ENCODE peak calls at places on chromosome 11, in nine cellular contexts. A is IMR-90, U is right lobe of liver, V is tibial nerve, Z is GM12878, S is heart left ventricle, J is stomach, O is A549, B is body of pancreas. D is an unnamed sample.

GRCh38 chr11:78424334-78425270 is 7.0 kb upstream of the GAB2 start:
- DNase-seq in A (peak), U (no peak), V (no peak), Z (peak), S (no peak), J (no peak), O (no peak), B (peak), D (no peak)

GRCh38 chr11:120805960-120806555 is 217.8 kb upstream of the TBCEL start:
- DNase-seq in A (no peak), U (no peak), V (no peak), Z (no peak), S (no peak), J (no peak), O (no peak), B (no peak), D (no peak)

GRCh38 chr11:24453129-24453723 is 43.6 kb upstream of the LUZP2 start:
- DNase-seq in A (peak), U (no peak), V (no peak), Z (no peak), S (no peak), J (no peak), O (no peak), B (no peak), D (no peak)

GRCh38 chr11:69308936-69309799 is 15.2 kb downstream of the MYEOV start:
- DNase-seq in A (no peak), U (peak), V (no peak), Z (no peak), S (no peak), J (no peak), O (no peak), B (no peak), D (no peak)

GRCh38 chr11:64863381-64864060 is 14.9 kb downstream of the EHD1 start:
- DNase-seq in A (no peak), U (no peak), V (no peak), Z (no peak), S (no peak), J (no peak), O (no peak), B (no peak), D (no peak)

GRCh38 chr11:134639586-134640330 is 227.7 kb upstream of the B3GAT1 start:
- DNase-seq in A (no peak), U (no peak), V (no peak), Z (no peak), S (no peak), J (peak), O (no peak), B (no peak), D (no peak)

GRCh38 chr11:73577496-73577917 is 20.4 kb downstream of the FAM168A start:
- DNase-seq in A (peak), U (no peak), V (no peak), Z (peak), S (no peak), J (no peak), O (no peak), B (no peak), D (no peak)

GRCh38 chr11:107493117-107493516 is 35.5 kb upstream of the CWF19L2 start:
- DNase-seq in A (peak), U (no peak), V (no peak), Z (no peak), S (no peak), J (no peak), O (peak), B (no peak), D (no peak)

GRCh38 chr11:86069408-86070086 is 663 bp upstream of the PICALM start:
- DNase-seq in A (peak), U (no peak), V (peak), Z (peak), S (peak), J (no peak), O (peak), B (peak), D (peak)

GRCh38 chr11:11148598-11148997 is 204.5 kb downstream of the CSNK2A3 start:
- DNase-seq in A (no peak), U (no peak), V (no peak), Z (no peak), S (no peak), J (no peak), O (no peak), B (no peak), D (no peak)

GRCh38 chr11:78664606-78665005 is 89.9 kb upstream of the NARS2 start:
- DNase-seq in A (peak), U (no peak), V (no peak), Z (no peak), S (no peak), J (no peak), O (no peak), B (no peak), D (no peak)

GRCh38 chr11:12214751-12215150 is 104.4 kb downstream of the MICAL2 start:
- DNase-seq in A (peak), U (no peak), V (no peak), Z (no peak), S (no peak), J (no peak), O (no peak), B (no peak), D (no peak)

GRCh38 chr11:130719516-130719915 is 196.8 kb downstream of the SNX19 start:
- DNase-seq in A (peak), U (no peak), V (no peak), Z (no peak), S (no peak), J (no peak), O (no peak), B (no peak), D (no peak)

GRCh38 chr11:123116486-123116885 is 54.5 kb upstream of the HSPA8 start:
- DNase-seq in A (no peak), U (no peak), V (no peak), Z (no peak), S (no peak), J (no peak), O (no peak), B (no peak), D (no peak)

GRCh38 chr11:58923300-58923788 is 15.9 kb upstream of the GLYATL1 start:
- DNase-seq in A (peak), U (no peak), V (no peak), Z (no peak), S (no peak), J (no peak), O (no peak), B (no peak), D (peak)

GRCh38 chr11:19380375-19380774 is 139.6 kb upstream of the E2F8 start:
- DNase-seq in A (peak), U (no peak), V (no peak), Z (no peak), S (no peak), J (no peak), O (peak), B (peak), D (no peak)
- H3K27ac ChIP-seq in A (no peak), U (no peak), V (no peak), Z (no peak), S (no peak), J (no peak), O (peak), B (no peak), D (no peak)

GRCh38 chr11:706439-706956 is 467 bp downstream of the EPS8L2 start:
- DNase-seq in A (peak), U (no peak), V (no peak), Z (no peak), S (no peak), J (peak), O (peak), B (peak), D (peak)

GRCh38 chr11:703515-703914 is 2.5 kb upstream of the EPS8L2 start:
- DNase-seq in A (no peak), U (no peak), V (no peak), Z (no peak), S (no peak), J (no peak), O (no peak), B (no peak), D (no peak)

GRCh38 chr11:705646-706438 is at the start of gene EPS8L2:
- DNase-seq in A (no peak), U (peak), V (no peak), Z (no peak), S (no peak), J (peak), O (no peak), B (peak), D (peak)

GRCh38 chr11:704189-704798 is 1.7 kb upstream of the EPS8L2 start:
- DNase-seq in A (no peak), U (peak), V (no peak), Z (no peak), S (no peak), J (no peak), O (no peak), B (no peak), D (no peak)

GRCh38 chr11:704799-705645 is 1.0 kb upstream of the EPS8L2 start:
- DNase-seq in A (no peak), U (peak), V (no peak), Z (no peak), S (no peak), J (peak), O (peak), B (peak), D (peak)
- TF ChIP-seq POLR2A in A (no peak), U (peak), V (no peak), Z (peak), S (no peak), J (no peak), O (peak), B (peak), D (peak)

GRCh38 chr11:57321996-57322880 is 2.5 kb downstream of the TNKS1BP1 start:
- DNase-seq in A (peak), U (peak), V (peak), Z (no peak), S (peak), J (peak), O (peak), B (peak), D (peak)

GRCh38 chr11:57320067-57320718 is 4.6 kb downstream of the TNKS1BP1 start:
- DNase-seq in A (no peak), U (peak), V (no peak), Z (no peak), S (no peak), J (no peak), O (no peak), B (no peak), D (no peak)

GRCh38 chr11:57320719-57321387 is 3.9 kb downstream of the TNKS1BP1 start:
- DNase-seq in A (no peak), U (no peak), V (no peak), Z (no peak), S (no peak), J (peak), O (no peak), B (peak), D (peak)

GRCh38 chr11:57322881-57323467 is 1.8 kb downstream of the TNKS1BP1 start:
- DNase-seq in A (no peak), U (no peak), V (no peak), Z (no peak), S (no peak), J (no peak), O (no peak), B (no peak), D (no peak)

GRCh38 chr11:57321388-57321995 is 3.3 kb downstream of the TNKS1BP1 start:
- DNase-seq in A (no peak), U (no peak), V (no peak), Z (no peak), S (no peak), J (peak), O (peak), B (no peak), D (peak)
- H3K27ac ChIP-seq in A (peak), U (peak), V (peak), Z (no peak), S (peak), J (peak), O (peak), B (peak), D (peak)

DNA sequence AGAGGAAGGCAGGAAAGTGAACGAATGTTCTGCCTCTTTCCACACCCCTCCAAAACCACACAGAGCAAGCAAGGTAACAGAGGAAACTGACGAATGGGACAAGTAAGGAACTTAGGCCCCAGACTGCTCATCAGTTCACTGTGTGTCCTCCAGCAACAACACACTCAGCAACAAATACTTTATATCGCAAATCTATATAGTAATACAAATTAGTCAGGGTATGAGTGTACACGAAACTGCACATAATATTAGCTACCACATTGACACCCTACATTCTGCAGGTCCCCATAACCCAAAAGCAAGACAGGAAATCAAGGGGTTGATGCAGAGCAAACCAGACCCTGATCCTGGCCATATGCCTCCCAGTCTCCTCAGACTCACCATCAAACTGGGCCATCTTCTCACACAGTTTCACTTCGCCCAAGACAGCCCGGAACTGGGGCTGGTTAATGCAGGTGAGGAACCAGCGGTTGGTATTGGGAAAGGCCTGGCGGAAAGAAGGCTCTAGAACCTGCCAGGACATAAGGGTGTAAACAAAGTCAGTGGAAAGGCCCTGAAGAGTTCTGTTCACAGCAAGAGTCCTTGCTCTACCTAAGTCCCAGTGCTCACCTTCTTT is 6.6 kb downstream of the EEF1G start:
- DNase-seq in A (no peak), U (no peak), V (no peak), Z (no peak), S (no peak), J (no peak), O (no peak), B (no peak), D (no peak)
- TF ChIP-seq POLR2A in A (no peak), U (no peak), V (no peak), Z (no peak), S (no peak), J (no peak), O (no peak), B (no peak), D (no peak)

DNA sequence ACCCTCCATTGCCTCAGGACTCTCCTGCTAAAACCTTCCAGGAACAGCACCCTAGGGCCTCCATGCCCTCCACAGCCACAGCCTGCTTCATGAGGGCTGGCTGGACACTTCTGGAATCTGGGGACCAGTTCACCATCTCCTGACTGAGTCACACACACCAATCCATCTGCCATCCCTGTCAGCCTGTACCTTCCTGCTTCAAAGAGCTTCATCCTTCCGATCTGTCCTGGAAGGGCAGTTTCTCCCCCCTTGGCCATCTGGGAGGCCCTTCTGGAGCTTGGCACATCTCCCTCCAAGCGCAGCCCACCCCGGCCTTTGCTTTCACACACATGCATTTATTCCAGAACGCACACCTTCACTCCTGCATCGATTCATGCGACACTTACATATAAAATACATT is 13.1 kb downstream of the APBB1 start:
- DNase-seq in A (no peak), U (no peak), V (no peak), Z (no peak), S (no peak), J (no peak), O (no peak), B (no peak), D (no peak)
- H3K27ac ChIP-seq in A (no peak), U (no peak), V (no peak), Z (no peak), S (no peak), J (no peak), O (no peak), B (no peak), D (no peak)

DNA sequence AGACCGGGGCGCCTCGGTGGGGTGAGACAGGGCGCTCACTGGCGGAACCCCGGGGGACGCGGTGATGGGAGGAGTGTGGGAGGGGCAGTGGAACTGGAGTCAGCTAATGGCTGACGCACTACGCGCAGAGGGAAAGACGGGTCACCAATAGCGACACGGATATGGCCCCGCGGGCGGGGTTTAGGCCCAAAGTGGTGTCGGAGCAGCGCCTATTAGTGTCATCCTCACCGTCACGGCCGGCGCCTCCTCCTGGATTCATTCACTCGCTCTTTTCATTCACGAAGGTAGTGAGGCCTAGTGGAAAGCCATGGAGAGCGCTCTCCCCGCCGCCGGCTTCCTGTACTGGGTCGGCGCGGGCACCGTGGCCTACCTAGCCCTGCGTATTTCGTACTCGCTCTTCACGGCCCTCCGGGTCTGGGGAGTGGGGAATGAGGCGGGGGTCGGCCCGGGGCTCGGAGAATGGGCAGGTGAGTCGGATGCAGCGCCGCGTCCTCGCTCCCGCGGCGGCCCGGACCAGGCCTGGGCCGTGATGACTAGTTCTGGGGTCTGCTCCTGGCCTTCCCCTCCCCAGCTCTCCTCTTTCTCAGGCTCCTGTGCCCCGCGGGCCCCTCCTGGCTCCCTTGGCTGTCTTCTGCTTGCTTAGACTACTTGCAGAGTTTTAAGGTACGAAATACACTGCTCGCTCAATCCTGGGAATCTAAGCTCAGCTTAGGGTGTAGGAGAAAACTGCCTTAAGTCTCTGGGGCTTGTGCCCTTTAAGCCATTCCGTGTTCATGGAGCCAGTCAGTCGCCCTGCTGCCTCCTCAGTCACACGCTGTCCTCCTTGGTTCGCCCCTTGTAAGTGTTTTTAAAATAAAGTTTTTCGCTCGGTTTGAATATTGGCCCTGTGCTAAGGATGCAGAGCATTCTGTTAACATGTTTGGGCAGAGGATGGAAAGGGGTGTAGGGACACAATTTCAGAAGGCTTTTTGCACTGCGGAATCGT is at the start of gene HSD17B12:
- DNase-seq in A (peak), U (peak), V (peak), Z (peak), S (peak), J (peak), O (peak), B (peak), D (peak)
- TF ChIP-seq POLR2A in A (peak), U (peak), V (peak), Z (peak), S (peak), J (peak), O (peak), B (peak), D (peak)

DNA sequence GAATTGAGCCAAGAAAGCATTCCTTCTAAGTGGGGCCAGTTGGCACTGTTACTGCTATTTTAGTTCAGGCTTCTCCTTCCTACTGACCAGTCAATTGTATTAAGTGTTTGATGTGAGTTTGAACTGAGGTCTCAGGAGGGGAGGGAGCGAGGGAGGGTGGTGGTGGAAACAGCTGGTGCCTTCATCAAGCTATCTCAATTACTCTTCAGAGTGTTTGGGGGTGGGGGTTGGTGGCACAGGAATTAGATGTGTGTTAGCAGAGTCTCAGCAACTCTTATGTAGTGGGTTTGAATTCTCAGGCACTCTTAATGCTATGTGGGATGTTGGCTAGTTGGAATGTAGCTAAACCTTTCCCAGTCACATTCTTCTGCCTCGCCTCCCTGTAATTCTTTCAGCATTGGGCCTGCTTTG is 14.5 kb downstream of the CTNND1 start:
- DNase-seq in A (peak), U (no peak), V (no peak), Z (no peak), S (peak), J (no peak), O (no peak), B (no peak), D (no peak)
- H3K27ac ChIP-seq in A (peak), U (peak), V (peak), Z (no peak), S (peak), J (peak), O (peak), B (peak), D (peak)

DNA sequence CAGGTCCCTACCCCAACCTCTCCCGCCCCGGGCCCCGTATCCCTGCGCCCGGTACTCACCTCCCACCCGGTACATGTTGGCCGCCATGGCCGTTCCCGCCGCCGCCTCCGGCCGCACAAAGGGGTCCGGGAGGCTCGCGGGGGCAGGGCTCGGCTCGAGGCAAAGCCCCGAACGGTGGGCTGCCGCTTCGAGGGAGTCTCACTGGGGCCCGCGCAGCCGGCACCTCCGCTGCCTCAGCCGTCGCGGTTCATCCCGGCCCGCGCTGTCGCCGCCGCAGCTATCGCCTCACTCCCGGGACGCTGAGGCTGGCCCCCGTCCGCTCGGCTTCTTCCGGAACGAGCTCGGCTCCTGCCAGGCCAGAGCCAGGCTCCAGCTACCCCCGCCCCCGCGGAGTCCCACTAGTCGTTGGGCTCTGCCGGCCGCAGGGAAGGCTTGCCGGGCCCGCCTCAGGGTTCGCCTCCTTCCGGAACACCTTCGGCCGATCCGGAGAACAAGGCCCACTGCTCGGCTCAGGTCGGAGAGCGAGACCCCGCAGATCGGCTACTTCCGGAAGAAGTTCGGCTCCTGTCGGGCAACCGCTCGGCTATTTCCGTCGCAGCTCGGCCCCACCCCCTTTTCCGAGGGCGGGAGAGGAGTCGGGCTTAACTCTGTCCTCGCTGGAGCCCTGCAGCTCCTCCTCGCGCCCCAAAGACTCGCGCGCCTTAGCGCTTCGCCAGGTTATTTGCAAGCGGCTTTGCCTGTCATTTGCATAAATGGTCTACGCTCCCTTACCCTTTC is at the start of gene MTA2:
- DNase-seq in A (peak), U (peak), V (peak), Z (peak), S (peak), J (peak), O (peak), B (peak), D (peak)
- TF ChIP-seq POLR2A in A (no peak), U (peak), V (peak), Z (peak), S (peak), J (peak), O (peak), B (peak), D (peak)

D was measured in prostate gland.